ENCODE peak calls at places on chromosomes 2 and 18, in eight cellular contexts. X is epithelial cell of esophagus, P is GM12865, N is fibroblast of pulmonary artery, K is hepatocyte, I is thoracic aorta, W is fibroblast of villous mesenchyme, D is A549. L is an unnamed sample.

GRCh38 chr2:100321181-100321880 is 970 bp downstream of the LONRF2 start:
- DNase-seq in X (peak), P (no peak), N (peak), K (peak), I (no peak), W (peak), D (peak), L (no peak)

GRCh38 chr2:195898505-195898904 is 170.1 kb downstream of the DNAH7 start:
- DNase-seq in X (peak), P (no peak), N (peak), K (peak), I (no peak), W (peak), D (no peak), L (peak)

GRCh38 chr2:3631161-3631850 is 26.7 kb upstream of the ALLC start:
- DNase-seq in X (no peak), P (no peak), N (no peak), K (no peak), I (no peak), W (no peak), D (no peak), L (no peak)

GRCh38 chr2:162261032-162261945 is 18.0 kb upstream of the FAP start:
- DNase-seq in X (peak), P (peak), N (peak), K (no peak), I (no peak), W (peak), D (no peak), L (no peak)

GRCh38 chr18:58785171-58785805 is 79.4 kb upstream of the ZNF532 start:
- DNase-seq in X (peak), P (no peak), N (peak), K (peak), I (peak), W (peak), D (peak), L (peak)

GRCh38 chr2:173305303-173305702 is 49.4 kb upstream of the CDCA7 start:
- DNase-seq in X (no peak), P (no peak), N (no peak), K (no peak), I (no peak), W (no peak), D (no peak), L (no peak)

GRCh38 chr2:227383687-227384086 is 4.1 kb downstream of the SCYGR1 start:
- DNase-seq in X (no peak), P (no peak), N (no peak), K (no peak), I (no peak), W (no peak), D (no peak), L (no peak)

GRCh38 chr2:54871457-54872103 is 148.1 kb downstream of the EML6 start:
- DNase-seq in X (no peak), P (no peak), N (no peak), K (no peak), I (no peak), W (peak), D (peak), L (no peak)

GRCh38 chr18:23504720-23505119 is 1.4 kb downstream of the RMC1 start:
- DNase-seq in X (no peak), P (peak), N (no peak), K (peak), I (no peak), W (no peak), D (no peak), L (no peak)

GRCh38 chr18:36107477-36107876 is 21.7 kb downstream of the SLC39A6 start:
- DNase-seq in X (no peak), P (no peak), N (no peak), K (no peak), I (no peak), W (no peak), D (no peak), L (no peak)

GRCh38 chr18:36108601-36109000 is 20.5 kb downstream of the SLC39A6 start:
- DNase-seq in X (peak), P (no peak), N (no peak), K (no peak), I (no peak), W (no peak), D (no peak), L (no peak)

GRCh38 chr18:36112302-36112701 is 16.8 kb downstream of the SLC39A6 start:
- DNase-seq in X (no peak), P (no peak), N (no peak), K (no peak), I (no peak), W (no peak), D (no peak), L (no peak)

GRCh38 chr18:36114251-36114650 is 14.9 kb downstream of the SLC39A6 start:
- DNase-seq in X (no peak), P (no peak), N (no peak), K (no peak), I (no peak), W (peak), D (no peak), L (no peak)

DNA sequence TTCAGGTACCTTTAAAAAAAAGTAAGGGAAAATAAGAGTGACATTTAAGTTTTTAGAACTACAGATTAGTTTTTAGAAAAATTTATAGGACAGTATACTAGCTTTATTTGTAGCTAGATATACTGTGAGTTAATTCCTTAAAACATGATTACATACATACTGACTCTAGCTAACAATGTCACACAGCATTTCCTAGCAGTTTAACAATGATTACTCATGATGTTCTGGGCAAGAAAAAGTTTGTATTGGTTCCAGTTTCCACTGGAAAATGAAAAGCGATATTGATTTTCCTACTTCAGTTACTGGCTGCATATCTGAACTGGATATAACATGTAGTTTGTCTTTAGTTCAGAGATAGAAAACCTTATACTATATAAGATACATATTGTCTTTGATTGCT is 19.4 kb downstream of the SLC39A6 start:
- DNase-seq in X (no peak), P (no peak), N (no peak), K (no peak), I (no peak), W (no peak), D (no peak), L (no peak)
- H3K4me3 ChIP-seq in X (no peak), P (no peak), N (no peak), K (no peak), I (no peak), W (no peak), D (no peak), L (no peak)

GRCh38 chr2:73366060-73366459 is 19.6 kb upstream of the ALMS1 start:
- DNase-seq in X (no peak), P (no peak), N (no peak), K (no peak), I (no peak), W (no peak), D (no peak), L (no peak)

GRCh38 chr2:73356097-73356496 is 29.5 kb upstream of the ALMS1 start:
- DNase-seq in X (no peak), P (no peak), N (no peak), K (no peak), I (no peak), W (no peak), D (no peak), L (no peak)

GRCh38 chr2:73359915-73360697 is 25.5 kb upstream of the ALMS1 start:
- DNase-seq in X (peak), P (no peak), N (peak), K (no peak), I (no peak), W (peak), D (no peak), L (no peak)
- TF ChIP-seq CTCF in X (peak), P (peak), N (peak), K (peak), I (no peak), W (peak), D (peak), L (peak)

DNA sequence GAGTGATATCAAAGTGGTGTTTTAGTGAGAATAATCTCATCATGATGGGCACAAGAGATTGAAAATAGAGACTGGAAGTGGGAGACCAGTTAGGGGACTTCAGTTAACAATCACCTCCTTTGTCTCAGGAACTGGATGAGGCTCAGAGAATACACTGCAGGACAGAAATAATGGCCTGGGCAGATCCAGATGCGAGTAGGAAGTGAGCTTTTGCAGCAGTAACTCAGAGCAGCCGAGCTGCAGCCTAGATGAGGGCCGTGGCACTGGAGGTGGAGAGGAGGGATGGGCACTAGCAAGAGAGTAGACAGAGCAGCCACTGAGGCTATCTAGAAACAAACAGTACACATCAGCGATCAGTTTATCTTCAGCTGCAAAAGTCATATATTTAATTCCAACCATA is 48.6 kb downstream of the CYB5A start:
- DNase-seq in X (no peak), P (no peak), N (no peak), K (no peak), I (no peak), W (no peak), D (no peak), L (no peak)
- H3K4me3 ChIP-seq in X (no peak), P (no peak), N (no peak), K (no peak), I (no peak), W (no peak), D (no peak), L (no peak)

GRCh38 chr18:37266290-37266689 is 299.3 kb downstream of the CELF4 start:
- DNase-seq in X (no peak), P (no peak), N (no peak), K (no peak), I (no peak), W (no peak), D (no peak), L (no peak)
- TF ChIP-seq CTCF in X (peak), P (peak), N (no peak), K (no peak), I (no peak), W (no peak), D (peak), L (no peak)

GRCh38 chr2:68660658-68661057 is 17.3 kb downstream of the PROKR1 start:
- DNase-seq in X (no peak), P (no peak), N (no peak), K (no peak), I (no peak), W (no peak), D (no peak), L (no peak)

GRCh38 chr2:68667371-68667770 is 24.0 kb downstream of the PROKR1 start:
- DNase-seq in X (no peak), P (no peak), N (no peak), K (no peak), I (no peak), W (no peak), D (no peak), L (no peak)

GRCh38 chr2:68663371-68664156 is 20.2 kb downstream of the PROKR1 start:
- DNase-seq in X (no peak), P (peak), N (no peak), K (no peak), I (no peak), W (no peak), D (no peak), L (no peak)

DNA sequence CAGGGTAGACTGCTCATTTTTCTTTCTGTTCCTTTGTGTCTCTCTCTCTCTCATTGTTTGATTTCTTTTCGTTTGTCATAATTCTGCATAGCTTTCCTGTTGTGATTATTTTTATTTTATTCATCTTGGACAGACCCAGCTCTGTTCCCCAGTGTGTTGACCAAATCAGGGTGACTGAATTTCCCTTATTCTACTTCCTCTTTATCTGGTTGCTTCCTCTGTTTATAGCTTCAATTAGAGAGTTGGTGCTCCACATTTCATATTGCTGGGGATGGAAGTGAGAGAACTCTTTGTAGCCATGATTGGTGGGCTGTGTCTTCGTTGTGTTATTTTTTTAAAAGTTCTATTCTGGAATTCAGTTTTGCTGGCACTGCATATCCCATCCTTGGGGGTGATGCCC is 19.1 kb downstream of the PROKR1 start:
- DNase-seq in X (no peak), P (no peak), N (no peak), K (no peak), I (no peak), W (no peak), D (no peak), L (no peak)
- H3K4me3 ChIP-seq in X (no peak), P (no peak), N (no peak), K (no peak), I (no peak), W (no peak), D (no peak), L (no peak)

DNA sequence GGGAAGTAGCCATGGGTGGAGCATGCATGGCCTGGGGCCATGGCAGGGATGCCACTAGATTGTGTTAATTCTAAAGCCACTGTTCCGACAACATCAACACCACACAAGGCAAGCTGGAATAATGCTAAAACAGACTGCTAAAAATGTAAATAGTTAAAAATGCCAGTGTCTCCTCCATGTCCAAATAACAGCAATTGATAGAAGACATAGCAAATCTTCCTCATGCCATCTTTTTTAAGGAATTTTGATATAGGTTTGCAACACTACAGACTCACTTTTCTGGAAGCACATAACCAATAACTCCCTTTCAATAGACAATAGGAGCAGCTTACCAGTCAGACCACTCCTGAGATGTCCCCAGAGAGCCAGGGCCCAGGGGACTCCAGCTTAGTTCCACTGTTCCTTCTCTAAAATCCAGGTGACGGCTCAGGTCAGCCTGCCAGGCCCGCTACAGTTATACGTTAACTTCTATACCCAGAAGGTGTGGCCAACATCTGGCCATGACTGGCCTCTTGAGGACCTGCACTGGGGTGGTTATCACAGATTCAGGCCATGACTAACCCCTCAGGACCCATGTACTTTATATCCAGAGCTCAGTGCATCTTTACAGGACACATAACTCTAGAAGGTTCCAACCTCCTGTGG is 20.3 kb downstream of the TUBB6 start:
- DNase-seq in X (no peak), P (no peak), N (no peak), K (no peak), I (no peak), W (no peak), D (no peak), L (no peak)
- TF ChIP-seq CTCF in X (no peak), P (no peak), N (no peak), K (no peak), I (no peak), W (no peak), D (peak), L (no peak)

L was measured in astrocyte of the cerebellum.